ENCODE peak calls at places on chromosomes 2 and 18, in four cellular contexts. One of them, this sample, is unnamed.

GRCh38 chr2:120180066-120180465 is 43.1 kb downstream of the TMEM185B start:
- DNase-seq in hepatocyte: no peak
- DNase-seq in A549: no peak
- DNase-seq in AG04450: no peak
- DNase-seq in this sample: no peak

GRCh38 chr18:49459404-49460171 is 857 bp downstream of the DYM start:
- DNase-seq in A549: no peak
- DNase-seq in AG04450: no peak
- DNase-seq in hepatocyte: no peak
- DNase-seq in this sample: no peak

GRCh38 chr18:56709463-56709862 is 58.3 kb downstream of the WDR7 start:
- DNase-seq in hepatocyte: peak
- DNase-seq in AG04450: peak
- DNase-seq in A549: peak
- DNase-seq in this sample: peak

GRCh38 chr2:127437056-127437455 is 18.8 kb downstream of the PROC start:
- DNase-seq in hepatocyte: no peak
- DNase-seq in A549: no peak
- DNase-seq in AG04450: no peak
- DNase-seq in this sample: no peak

GRCh38 chr2:151619337-151619989 is 114.8 kb downstream of the NEB start:
- DNase-seq in AG04450: no peak
- DNase-seq in hepatocyte: no peak
- DNase-seq in A549: peak
- DNase-seq in this sample: no peak

GRCh38 chr2:168470880-168471475 is 14.9 kb downstream of the CERS6 start:
- DNase-seq in hepatocyte: peak
- DNase-seq in A549: no peak
- DNase-seq in AG04450: no peak
- DNase-seq in this sample: no peak

GRCh38 chr2:239298126-239298804 is 102.6 kb downstream of the HDAC4 start:
- DNase-seq in hepatocyte: no peak
- DNase-seq in AG04450: no peak
- DNase-seq in A549: no peak
- DNase-seq in this sample: no peak

GRCh38 chr2:86703704-86704370 is 16.3 kb upstream of the RMND5A start:
- DNase-seq in AG04450: no peak
- DNase-seq in hepatocyte: peak
- DNase-seq in A549: peak
- DNase-seq in this sample: peak

GRCh38 chr2:10906926-10907479 is 4.7 kb upstream of the KCNF1 start:
- DNase-seq in hepatocyte: no peak
- DNase-seq in AG04450: no peak
- DNase-seq in A549: no peak
- DNase-seq in this sample: no peak

GRCh38 chr2:157900203-157900602 is 24.1 kb upstream of the ACVR1 start:
- DNase-seq in hepatocyte: no peak
- DNase-seq in AG04450: no peak
- DNase-seq in A549: no peak
- DNase-seq in this sample: peak

GRCh38 chr2:157903051-157903625 is 27.0 kb upstream of the ACVR1 start:
- DNase-seq in A549: no peak
- DNase-seq in AG04450: no peak
- DNase-seq in hepatocyte: no peak
- DNase-seq in this sample: no peak

GRCh38 chr2:157900684-157901083 is 24.6 kb upstream of the ACVR1 start:
- DNase-seq in hepatocyte: no peak
- DNase-seq in AG04450: no peak
- DNase-seq in A549: no peak
- DNase-seq in this sample: no peak

GRCh38 chr2:157899125-157899839 is 23.2 kb upstream of the ACVR1 start:
- DNase-seq in AG04450: no peak
- DNase-seq in A549: no peak
- DNase-seq in hepatocyte: no peak
- DNase-seq in this sample: no peak

DNA sequence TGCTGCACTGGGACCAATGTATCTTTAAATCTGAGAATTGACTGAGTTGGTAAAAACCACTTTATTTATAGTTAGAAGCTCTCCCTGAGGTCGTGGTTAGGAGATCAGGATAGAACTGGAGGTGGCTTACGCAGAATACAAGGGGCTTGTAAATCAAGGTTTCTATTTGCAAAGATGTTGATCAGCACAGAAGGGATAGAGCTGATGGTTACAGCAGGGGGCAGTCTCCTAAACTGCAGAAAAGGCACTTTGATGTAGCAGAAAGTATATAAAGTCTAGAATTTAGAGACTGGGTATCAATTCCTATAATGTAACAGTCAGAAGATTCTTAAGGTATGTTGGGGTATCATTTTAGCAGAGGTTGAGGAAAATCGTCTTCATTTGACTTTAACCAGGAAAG is 25.2 kb upstream of the ACVR1 start:
- DNase-seq in hepatocyte: no peak
- DNase-seq in A549: no peak
- DNase-seq in AG04450: no peak
- DNase-seq in this sample: no peak
- TF ChIP-seq CTCF in hepatocyte: peak
- TF ChIP-seq CTCF in A549: peak
- TF ChIP-seq CTCF in AG04450: peak
- TF ChIP-seq CTCF in this sample: no peak

DNA sequence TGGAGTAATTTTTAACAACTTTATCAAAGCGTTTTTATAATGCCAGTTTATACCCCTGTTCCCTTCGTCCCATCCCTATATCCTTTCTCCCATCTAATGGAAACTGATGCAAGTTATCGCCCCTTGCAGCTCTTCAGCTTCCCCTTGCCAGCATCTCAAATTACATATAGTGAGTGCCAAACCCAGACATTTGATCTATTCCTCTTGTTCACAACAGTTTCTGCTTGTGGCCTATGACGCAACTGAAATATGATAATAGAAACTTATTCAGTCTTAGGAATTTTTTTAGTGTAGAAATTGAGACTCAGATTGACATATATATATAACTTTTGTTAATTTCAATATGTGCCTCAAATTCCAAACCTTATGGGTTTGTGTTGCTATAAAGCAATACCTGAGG is 562.2 kb upstream of the VWC2L start:
- DNase-seq in hepatocyte: no peak
- DNase-seq in A549: no peak
- DNase-seq in AG04450: peak
- DNase-seq in this sample: peak
- TF ChIP-seq CTCF in hepatocyte: no peak
- TF ChIP-seq CTCF in A549: no peak
- TF ChIP-seq CTCF in AG04450: no peak
- TF ChIP-seq CTCF in this sample: no peak

GRCh38 chr2:138829326-138829725 is 49.1 kb upstream of the NXPH2 start:
- DNase-seq in hepatocyte: peak
- DNase-seq in A549: peak
- DNase-seq in AG04450: no peak
- DNase-seq in this sample: peak
- TF ChIP-seq CTCF in hepatocyte: peak
- TF ChIP-seq CTCF in A549: peak
- TF ChIP-seq CTCF in AG04450: peak
- TF ChIP-seq CTCF in this sample: peak

GRCh38 chr2:203238711-203239526 is at the start of gene CYP20A1:
- DNase-seq in hepatocyte: peak
- DNase-seq in A549: peak
- DNase-seq in AG04450: peak
- DNase-seq in this sample: peak
- TF ChIP-seq CTCF in hepatocyte: peak
- TF ChIP-seq CTCF in A549: peak
- TF ChIP-seq CTCF in AG04450: peak
- TF ChIP-seq CTCF in this sample: no peak

GRCh38 chr2:135916232-135916631 is 40.0 kb upstream of the MCM6 start:
- DNase-seq in A549: peak
- DNase-seq in hepatocyte: peak
- DNase-seq in AG04450: no peak
- DNase-seq in this sample: peak
- TF ChIP-seq CTCF in A549: peak
- TF ChIP-seq CTCF in hepatocyte: peak
- TF ChIP-seq CTCF in AG04450: peak
- TF ChIP-seq CTCF in this sample: peak

GRCh38 chr18:31105733-31106132 is 3.5 kb upstream of the DSC2 start:
- DNase-seq in A549: no peak
- DNase-seq in AG04450: no peak
- DNase-seq in hepatocyte: no peak
- DNase-seq in this sample: no peak
- TF ChIP-seq CTCF in A549: no peak
- TF ChIP-seq CTCF in AG04450: no peak
- TF ChIP-seq CTCF in hepatocyte: no peak
- TF ChIP-seq CTCF in this sample: no peak

DNA sequence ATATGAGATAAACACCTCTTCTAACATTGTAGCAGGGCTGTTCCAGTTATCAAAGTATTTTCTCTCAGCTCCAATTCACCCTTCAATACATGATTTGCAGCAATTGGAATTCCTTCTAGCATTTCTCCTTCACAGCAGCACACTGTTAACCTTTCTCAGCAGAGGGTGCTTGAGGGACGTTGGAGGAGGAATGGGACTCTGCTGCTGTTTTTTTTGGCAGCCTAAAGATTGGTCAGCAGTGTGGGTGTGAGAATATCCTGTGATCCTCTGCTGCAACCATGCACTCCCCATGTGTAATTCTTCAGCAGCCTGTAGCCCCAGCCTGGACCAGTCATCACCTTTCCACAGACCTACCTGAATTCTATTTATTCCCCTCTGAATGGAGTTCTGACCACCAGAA is 1708.9 kb upstream of the CELF4 start:
- DNase-seq in A549: no peak
- DNase-seq in hepatocyte: no peak
- DNase-seq in AG04450: peak
- DNase-seq in this sample: peak
- TF ChIP-seq CTCF in A549: no peak
- TF ChIP-seq CTCF in hepatocyte: no peak
- TF ChIP-seq CTCF in AG04450: no peak
- TF ChIP-seq CTCF in this sample: no peak

DNA sequence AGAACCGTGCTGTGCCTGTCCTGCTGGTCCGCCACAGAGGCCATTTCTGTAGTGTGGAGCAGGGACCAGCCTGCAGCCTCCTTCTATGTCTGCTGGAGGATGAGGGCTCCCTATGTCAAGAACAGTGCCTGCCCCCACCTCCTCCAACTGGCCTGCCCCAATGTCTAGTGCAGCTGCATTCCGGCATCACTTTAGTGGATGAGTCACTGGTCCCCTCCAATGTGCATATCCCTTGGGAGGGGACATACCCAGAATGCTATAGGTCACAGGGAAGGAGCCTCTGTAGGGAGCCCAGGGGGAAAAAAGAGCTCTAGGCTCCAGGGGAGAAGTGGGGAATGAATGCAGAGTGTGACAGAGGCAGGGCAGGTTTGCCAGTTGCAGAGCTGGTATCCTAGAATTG is 219.6 kb downstream of the CELF4 start:
- DNase-seq in hepatocyte: no peak
- DNase-seq in AG04450: no peak
- DNase-seq in A549: no peak
- DNase-seq in this sample: no peak
- TF ChIP-seq CTCF in hepatocyte: no peak
- TF ChIP-seq CTCF in AG04450: no peak
- TF ChIP-seq CTCF in A549: no peak
- TF ChIP-seq CTCF in this sample: no peak

This sample was measured in MCF 10A.